ENCODE peak calls at places on chromosomes 1 and 21, in nine cellular contexts. One of them, this sample, is unnamed. For H3K4me1, the result is how much of the 10 kb centered on the place peaks cover.

GRCh38 chr1:181141431-181141910 is 53.0 kb downstream of the IER5 start:
- DNase-seq in vagina: no peak
- DNase-seq in fibroblast of lung: peak
- DNase-seq in SJSA1: peak
- DNase-seq in CD8-positive, alpha-beta T cell: no peak
- DNase-seq in left lung: peak
- DNase-seq in body of pancreas: peak
- DNase-seq in psoas muscle: no peak
- DNase-seq in adrenal gland: peak
- DNase-seq in this sample: no peak

GRCh38 chr1:156160744-156161181 is 7.4 kb downstream of the SEMA4A start:
- DNase-seq in vagina: no peak
- DNase-seq in fibroblast of lung: peak
- DNase-seq in SJSA1: peak
- DNase-seq in CD8-positive, alpha-beta T cell: no peak
- DNase-seq in left lung: peak
- DNase-seq in body of pancreas: peak
- DNase-seq in psoas muscle: peak
- DNase-seq in adrenal gland: peak
- DNase-seq in this sample: peak

GRCh38 chr21:35843911-35844667 is 216.2 kb downstream of the SETD4 start:
- DNase-seq in vagina: no peak
- DNase-seq in fibroblast of lung: no peak
- DNase-seq in SJSA1: no peak
- DNase-seq in CD8-positive, alpha-beta T cell: no peak
- DNase-seq in left lung: no peak
- DNase-seq in body of pancreas: no peak
- DNase-seq in psoas muscle: no peak
- DNase-seq in adrenal gland: no peak
- DNase-seq in this sample: no peak

GRCh38 chr1:2049517-2050481 is at the start of gene PRKCZ:
- DNase-seq in vagina: no peak
- DNase-seq in fibroblast of lung: no peak
- DNase-seq in SJSA1: no peak
- DNase-seq in CD8-positive, alpha-beta T cell: peak
- DNase-seq in left lung: peak
- DNase-seq in body of pancreas: peak
- DNase-seq in psoas muscle: peak
- DNase-seq in adrenal gland: peak
- DNase-seq in this sample: peak

GRCh38 chr1:182111496-182111895 is 50.0 kb upstream of the ZNF648 start:
- DNase-seq in vagina: peak
- DNase-seq in fibroblast of lung: no peak
- DNase-seq in SJSA1: no peak
- DNase-seq in CD8-positive, alpha-beta T cell: no peak
- DNase-seq in left lung: no peak
- DNase-seq in body of pancreas: peak
- DNase-seq in psoas muscle: no peak
- DNase-seq in adrenal gland: no peak
- DNase-seq in this sample: no peak

GRCh38 chr1:81525085-81525484 is 275.6 kb upstream of the ADGRL2 start:
- DNase-seq in vagina: no peak
- DNase-seq in fibroblast of lung: no peak
- DNase-seq in SJSA1: no peak
- DNase-seq in CD8-positive, alpha-beta T cell: no peak
- DNase-seq in left lung: no peak
- DNase-seq in body of pancreas: no peak
- DNase-seq in psoas muscle: no peak
- DNase-seq in adrenal gland: no peak
- DNase-seq in this sample: no peak

GRCh38 chr1:3369437-3370076 is 84.9 kb upstream of the ARHGEF16 start:
- DNase-seq in vagina: no peak
- DNase-seq in fibroblast of lung: peak
- DNase-seq in SJSA1: no peak
- DNase-seq in CD8-positive, alpha-beta T cell: no peak
- DNase-seq in left lung: no peak
- DNase-seq in body of pancreas: no peak
- DNase-seq in psoas muscle: peak
- DNase-seq in adrenal gland: peak
- DNase-seq in this sample: no peak

GRCh38 chr1:110089561-110090275 is 19.2 kb upstream of the ALX3 start:
- DNase-seq in vagina: no peak
- DNase-seq in fibroblast of lung: no peak
- DNase-seq in SJSA1: no peak
- DNase-seq in CD8-positive, alpha-beta T cell: no peak
- DNase-seq in left lung: no peak
- DNase-seq in body of pancreas: no peak
- DNase-seq in psoas muscle: no peak
- DNase-seq in adrenal gland: no peak
- DNase-seq in this sample: no peak

GRCh38 chr1:156943756-156944155 is 23.3 kb downstream of the LRRC71 start:
- DNase-seq in vagina: no peak
- DNase-seq in fibroblast of lung: no peak
- DNase-seq in SJSA1: no peak
- DNase-seq in CD8-positive, alpha-beta T cell: no peak
- DNase-seq in left lung: no peak
- DNase-seq in body of pancreas: no peak
- DNase-seq in psoas muscle: no peak
- DNase-seq in adrenal gland: no peak
- DNase-seq in this sample: no peak

GRCh38 chr1:201769966-201770365 is 59.0 kb upstream of the IPO9 start:
- DNase-seq in vagina: no peak
- DNase-seq in fibroblast of lung: peak
- DNase-seq in SJSA1: no peak
- DNase-seq in CD8-positive, alpha-beta T cell: no peak
- DNase-seq in left lung: peak
- DNase-seq in body of pancreas: no peak
- DNase-seq in psoas muscle: peak
- DNase-seq in adrenal gland: no peak
- DNase-seq in this sample: no peak

DNA sequence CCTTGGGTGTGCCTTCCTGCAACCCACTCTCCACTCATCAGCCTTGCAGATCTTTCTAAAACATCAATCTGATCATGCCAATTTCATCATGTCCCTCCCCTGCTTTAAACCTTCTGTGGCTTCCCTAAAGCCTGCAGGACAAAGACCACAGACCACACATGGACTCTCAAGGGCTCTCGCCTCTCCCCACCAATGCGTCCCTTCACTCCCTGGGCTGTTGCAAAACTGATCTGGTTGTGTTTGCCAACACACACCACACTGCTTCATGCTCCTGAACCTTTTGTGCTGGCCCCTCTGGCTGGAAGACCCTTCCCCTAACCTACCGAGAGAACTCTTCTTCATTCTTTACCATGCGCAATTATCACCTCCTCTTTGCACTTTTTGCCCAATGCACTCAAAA is 72.4 kb downstream of the ITPKB start:
- DNase-seq in vagina: no peak
- DNase-seq in fibroblast of lung: no peak
- DNase-seq in SJSA1: peak
- DNase-seq in CD8-positive, alpha-beta T cell: no peak
- DNase-seq in left lung: no peak
- DNase-seq in body of pancreas: no peak
- DNase-seq in psoas muscle: no peak
- DNase-seq in adrenal gland: no peak
- DNase-seq in this sample: no peak
- H3K4me1 ChIP-seq in vagina: half or more
- H3K4me1 ChIP-seq in fibroblast of lung: under half
- H3K4me1 ChIP-seq in SJSA1: half or more
- H3K4me1 ChIP-seq in CD8-positive, alpha-beta T cell: under half
- H3K4me1 ChIP-seq in left lung: half or more
- H3K4me1 ChIP-seq in body of pancreas: under half
- H3K4me1 ChIP-seq in psoas muscle: half or more
- H3K4me1 ChIP-seq in adrenal gland: under half
- H3K4me1 ChIP-seq in this sample: under half

DNA sequence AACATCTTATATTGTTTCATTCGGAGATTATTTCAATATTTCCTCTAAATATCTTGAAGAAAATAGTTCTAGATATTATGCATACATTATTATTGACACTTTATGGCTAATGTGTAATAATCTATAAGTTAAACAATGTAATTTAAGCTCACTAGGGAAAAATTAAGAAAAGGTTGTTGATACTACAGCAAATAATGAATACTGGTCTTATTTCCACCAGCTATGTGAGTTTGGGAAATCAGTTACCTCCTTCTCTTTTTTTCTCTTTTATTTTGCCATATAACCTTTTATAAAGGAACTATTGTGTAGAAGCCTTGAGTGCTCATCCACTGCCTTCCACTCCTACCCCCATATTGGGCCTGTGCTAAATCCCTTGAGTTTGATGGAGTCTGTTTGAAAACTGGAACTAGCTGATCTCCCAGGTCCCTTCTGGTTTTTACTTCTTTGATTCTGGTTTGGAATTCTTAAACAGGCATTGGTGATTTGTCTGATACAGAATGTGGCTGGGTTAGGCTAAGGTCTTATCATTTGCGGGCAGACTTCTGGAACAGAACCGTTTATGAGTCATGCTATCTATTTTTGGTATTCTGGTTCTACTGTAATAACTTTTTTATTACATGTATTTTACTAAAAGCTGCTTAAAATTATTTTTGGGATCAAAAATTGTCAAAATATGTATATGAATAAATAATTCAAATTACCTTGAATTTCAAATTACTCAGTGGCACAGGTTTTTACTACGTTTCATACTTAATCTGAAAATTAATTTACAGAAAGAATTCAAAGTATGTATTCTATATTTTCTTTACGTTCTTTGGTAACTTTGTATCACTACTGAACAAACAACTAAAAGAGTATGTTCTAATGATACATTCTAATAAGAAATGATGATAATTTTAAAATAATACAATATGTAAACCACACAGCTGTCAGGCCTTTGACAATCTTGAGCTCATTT is 5.0 kb upstream of the CDC14A start:
- DNase-seq in vagina: no peak
- DNase-seq in fibroblast of lung: peak
- DNase-seq in SJSA1: no peak
- DNase-seq in CD8-positive, alpha-beta T cell: no peak
- DNase-seq in left lung: no peak
- DNase-seq in body of pancreas: no peak
- DNase-seq in psoas muscle: no peak
- DNase-seq in adrenal gland: no peak
- DNase-seq in this sample: no peak
- H3K4me1 ChIP-seq in vagina: under half
- H3K4me1 ChIP-seq in fibroblast of lung: under half
- H3K4me1 ChIP-seq in SJSA1: under half
- H3K4me1 ChIP-seq in CD8-positive, alpha-beta T cell: under half
- H3K4me1 ChIP-seq in left lung: under half
- H3K4me1 ChIP-seq in body of pancreas: under half
- H3K4me1 ChIP-seq in psoas muscle: under half
- H3K4me1 ChIP-seq in adrenal gland: under half
- H3K4me1 ChIP-seq in this sample: under half

DNA sequence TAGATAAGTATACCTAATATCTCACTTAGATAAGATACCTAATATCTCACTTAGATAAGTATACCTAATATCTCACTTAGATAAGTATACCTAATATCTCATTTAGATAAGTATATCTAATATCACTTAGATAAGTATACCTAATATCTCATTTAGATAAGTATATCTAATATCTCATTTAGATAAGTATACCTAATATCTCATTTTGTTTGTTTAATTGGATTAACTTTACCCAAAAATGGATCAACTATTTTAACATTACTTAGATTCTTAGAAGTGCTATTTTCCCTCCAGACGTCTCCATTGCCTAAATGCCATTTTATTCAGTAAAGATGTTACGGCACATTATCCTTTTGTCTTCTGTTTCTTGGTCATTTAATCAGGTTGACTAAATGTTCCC is 346.4 kb downstream of the CHRM3 start:
- DNase-seq in vagina: no peak
- DNase-seq in fibroblast of lung: no peak
- DNase-seq in SJSA1: no peak
- DNase-seq in CD8-positive, alpha-beta T cell: no peak
- DNase-seq in left lung: no peak
- DNase-seq in body of pancreas: no peak
- DNase-seq in psoas muscle: no peak
- DNase-seq in adrenal gland: no peak
- DNase-seq in this sample: no peak
- H3K4me1 ChIP-seq in vagina: under half
- H3K4me1 ChIP-seq in fibroblast of lung: under half
- H3K4me1 ChIP-seq in SJSA1: under half
- H3K4me1 ChIP-seq in CD8-positive, alpha-beta T cell: under half
- H3K4me1 ChIP-seq in left lung: under half
- H3K4me1 ChIP-seq in body of pancreas: under half
- H3K4me1 ChIP-seq in psoas muscle: under half
- H3K4me1 ChIP-seq in adrenal gland: under half
- H3K4me1 ChIP-seq in this sample: under half

GRCh38 chr21:14548751-14549150 is 2.6 kb upstream of the SAMSN1 start:
- DNase-seq in vagina: no peak
- DNase-seq in fibroblast of lung: no peak
- DNase-seq in SJSA1: no peak
- DNase-seq in CD8-positive, alpha-beta T cell: no peak
- DNase-seq in left lung: no peak
- DNase-seq in body of pancreas: no peak
- DNase-seq in psoas muscle: no peak
- DNase-seq in adrenal gland: no peak
- DNase-seq in this sample: no peak

GRCh38 chr21:14551741-14552140 is 5.6 kb upstream of the SAMSN1 start:
- DNase-seq in vagina: no peak
- DNase-seq in fibroblast of lung: no peak
- DNase-seq in SJSA1: no peak
- DNase-seq in CD8-positive, alpha-beta T cell: no peak
- DNase-seq in left lung: no peak
- DNase-seq in body of pancreas: no peak
- DNase-seq in psoas muscle: no peak
- DNase-seq in adrenal gland: no peak
- DNase-seq in this sample: no peak

GRCh38 chr21:14545906-14546480 is at the start of gene SAMSN1:
- DNase-seq in vagina: no peak
- DNase-seq in fibroblast of lung: no peak
- DNase-seq in SJSA1: no peak
- DNase-seq in CD8-positive, alpha-beta T cell: peak
- DNase-seq in left lung: peak
- DNase-seq in body of pancreas: peak
- DNase-seq in psoas muscle: no peak
- DNase-seq in adrenal gland: no peak
- DNase-seq in this sample: no peak

GRCh38 chr21:14550200-14550599 is 4.1 kb upstream of the SAMSN1 start:
- DNase-seq in vagina: no peak
- DNase-seq in fibroblast of lung: no peak
- DNase-seq in SJSA1: no peak
- DNase-seq in CD8-positive, alpha-beta T cell: no peak
- DNase-seq in left lung: no peak
- DNase-seq in body of pancreas: no peak
- DNase-seq in psoas muscle: no peak
- DNase-seq in adrenal gland: no peak
- DNase-seq in this sample: no peak

DNA sequence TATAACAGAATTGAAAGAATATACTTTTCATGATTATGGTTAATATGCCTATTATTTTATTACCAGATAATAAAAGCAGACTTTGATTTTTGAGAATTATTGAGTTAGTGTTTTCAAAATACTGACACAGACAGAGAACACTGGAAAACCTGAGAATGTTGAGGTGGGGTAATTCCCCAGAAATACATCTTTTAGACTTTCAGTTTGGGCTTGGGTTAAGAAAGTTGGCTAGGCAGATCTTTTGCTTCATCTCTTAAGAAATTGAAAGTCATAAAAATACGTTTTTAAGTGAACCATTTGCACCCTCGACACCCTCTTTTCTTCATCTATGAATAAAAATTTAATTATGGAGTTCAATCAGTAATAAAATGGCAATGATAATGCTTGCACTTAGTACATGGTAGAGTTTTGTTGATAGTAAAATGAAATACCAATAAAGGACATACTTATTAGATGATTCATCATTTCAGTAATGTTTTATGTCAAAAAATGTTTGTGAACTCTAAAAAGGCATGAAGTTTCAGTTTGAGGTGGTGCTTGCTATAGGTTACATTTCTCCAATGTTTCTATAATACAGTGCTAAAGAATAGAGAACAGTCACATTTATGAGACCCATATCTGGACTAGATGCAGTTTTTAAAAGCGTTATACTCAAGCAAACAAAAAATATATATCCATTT is 1.9 kb upstream of the SAMSN1 start:
- DNase-seq in vagina: no peak
- DNase-seq in fibroblast of lung: no peak
- DNase-seq in SJSA1: no peak
- DNase-seq in CD8-positive, alpha-beta T cell: no peak
- DNase-seq in left lung: no peak
- DNase-seq in body of pancreas: no peak
- DNase-seq in psoas muscle: no peak
- DNase-seq in adrenal gland: no peak
- DNase-seq in this sample: no peak
- H3K4me1 ChIP-seq in vagina: under half
- H3K4me1 ChIP-seq in fibroblast of lung: under half
- H3K4me1 ChIP-seq in SJSA1: under half
- H3K4me1 ChIP-seq in CD8-positive, alpha-beta T cell: under half
- H3K4me1 ChIP-seq in left lung: under half
- H3K4me1 ChIP-seq in body of pancreas: under half
- H3K4me1 ChIP-seq in psoas muscle: under half
- H3K4me1 ChIP-seq in adrenal gland: under half
- H3K4me1 ChIP-seq in this sample: under half